ENCODE peak calls at places on chromosomes 1 and 21, in nine cellular contexts. S is heart left ventricle, W is kidney, K is dorsolateral prefrontal cortex, P is A673, Z is heart right ventricle, G is cardiac muscle cell, I is HCT116, O is ascending aorta. D is an unnamed sample.

GRCh38 chr1:114026797-114027196 is 47.5 kb downstream of the OLFML3 start:
- DNase-seq in S (no peak), W (no peak), K (no peak), P (no peak), Z (no peak), G (no peak), I (no peak), O (no peak), D (no peak)

GRCh38 chr1:45009956-45010854 is 919 bp downstream of the HECTD3 start:
- DNase-seq in S (no peak), W (no peak), K (no peak), P (no peak), Z (no peak), G (no peak), I (no peak), O (no peak), D (peak; percentile 50)

GRCh38 chr21:15227919-15228318 is 163.1 kb upstream of the NRIP1 start:
- DNase-seq in S (no peak), W (no peak), K (no peak), P (no peak), Z (no peak), G (no peak), I (no peak), O (no peak), D (no peak)

GRCh38 chr1:8094481-8095241 is 68.6 kb upstream of the ERRFI1 start:
- DNase-seq in S (no peak), W (no peak), K (no peak), P (no peak), Z (no peak), G (peak; percentile 74), I (no peak), O (no peak), D (no peak)

GRCh38 chr1:156600733-156601121 is 552 bp downstream of the GPATCH4 start:
- DNase-seq in S (no peak), W (no peak), K (no peak), P (no peak), Z (no peak), G (peak; percentile 35), I (no peak), O (no peak), D (no peak)

GRCh38 chr21:14797543-14797942 is 251.4 kb upstream of the SAMSN1 start:
- DNase-seq in S (no peak), W (no peak), K (no peak), P (no peak), Z (no peak), G (no peak), I (no peak), O (no peak), D (no peak)

GRCh38 chr21:25215698-25216384 is 391.4 kb downstream of the MRPL39 start:
- DNase-seq in S (no peak), W (no peak), K (no peak), P (no peak), Z (no peak), G (no peak), I (no peak), O (no peak), D (no peak)

GRCh38 chr1:114107474-114108175 is 46.0 kb downstream of the SYT6 start:
- DNase-seq in S (no peak), W (no peak), K (no peak), P (no peak), Z (no peak), G (no peak), I (no peak), O (no peak), D (no peak)

DNA sequence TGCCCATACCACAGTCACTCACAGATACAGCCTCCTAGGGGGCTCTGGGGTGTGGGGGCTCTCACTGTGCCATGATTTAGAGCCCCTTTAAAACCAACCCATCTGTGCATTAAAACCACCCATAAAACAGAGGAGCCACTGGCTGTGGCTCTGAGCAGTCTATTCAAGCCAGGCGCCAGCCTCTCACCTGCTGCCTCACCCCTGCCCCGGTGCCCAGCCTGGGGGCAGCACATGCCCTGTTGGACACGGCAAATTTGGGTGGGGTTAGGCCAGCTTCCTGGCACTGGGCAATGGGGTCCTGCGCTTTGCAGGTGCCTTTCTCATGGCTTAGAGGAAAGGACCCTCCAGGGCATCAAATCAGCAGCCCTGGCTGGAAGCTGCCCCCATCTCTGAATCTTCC is 73.1 kb downstream of the CASZ1 start:
- DNase-seq in S (no peak), W (peak; percentile 54), K (no peak), P (no peak), Z (no peak), G (no peak), I (no peak), O (no peak), D (no peak)
- H3K27ac ChIP-seq in S (peak overlapping the region; percentile 100), W (no peak overlapping the region), K (no peak overlapping the region), P (no peak overlapping the region), Z (peak overlapping the region; percentile 56), G (peak overlapping the region; percentile 99), I (no peak overlapping the region), O (no peak overlapping the region), D (peak overlapping the region; percentile 48)

GRCh38 chr21:46234436-46234950 is 5.9 kb upstream of the LSS start:
- DNase-seq in S (peak; percentile 32), W (no peak), K (no peak), P (no peak), Z (no peak), G (no peak), I (no peak), O (no peak), D (no peak)

GRCh38 chr21:46239817-46240325 is 11.3 kb upstream of the LSS start:
- DNase-seq in S (no peak), W (no peak), K (no peak), P (no peak), Z (no peak), G (no peak), I (no peak), O (no peak), D (no peak)

GRCh38 chr21:46243325-46243724 is 14.8 kb upstream of the LSS start:
- DNase-seq in S (peak; percentile 17), W (no peak), K (no peak), P (no peak), Z (no peak), G (no peak), I (no peak), O (no peak), D (no peak)

DNA sequence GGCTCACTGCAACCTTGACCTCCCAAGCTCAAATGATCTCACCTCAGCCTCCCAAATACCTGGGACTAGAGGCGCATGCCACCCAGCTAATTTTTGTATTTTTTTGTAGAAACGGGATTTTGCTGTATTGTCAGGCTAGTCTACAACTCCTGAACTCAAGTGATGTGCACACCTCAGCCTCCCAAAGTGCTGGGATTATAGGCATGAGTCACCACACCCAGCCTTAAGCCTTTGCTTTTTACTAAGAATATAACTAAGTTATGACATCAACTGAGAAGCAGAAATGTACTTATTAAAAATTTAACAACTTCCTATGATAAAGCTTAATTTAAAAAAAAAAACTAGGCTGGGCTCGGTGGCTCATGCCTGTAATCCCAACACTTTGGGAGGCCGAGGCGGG is 8.9 kb upstream of the LSS start:
- DNase-seq in S (no peak), W (no peak), K (no peak), P (no peak), Z (no peak), G (no peak), I (no peak), O (no peak), D (no peak)
- TF ChIP-seq CTCF in S (no peak), W (no peak), K (no peak), P (no peak), Z (no peak), G (no peak), I (no peak), O (no peak), D (no peak)

DNA sequence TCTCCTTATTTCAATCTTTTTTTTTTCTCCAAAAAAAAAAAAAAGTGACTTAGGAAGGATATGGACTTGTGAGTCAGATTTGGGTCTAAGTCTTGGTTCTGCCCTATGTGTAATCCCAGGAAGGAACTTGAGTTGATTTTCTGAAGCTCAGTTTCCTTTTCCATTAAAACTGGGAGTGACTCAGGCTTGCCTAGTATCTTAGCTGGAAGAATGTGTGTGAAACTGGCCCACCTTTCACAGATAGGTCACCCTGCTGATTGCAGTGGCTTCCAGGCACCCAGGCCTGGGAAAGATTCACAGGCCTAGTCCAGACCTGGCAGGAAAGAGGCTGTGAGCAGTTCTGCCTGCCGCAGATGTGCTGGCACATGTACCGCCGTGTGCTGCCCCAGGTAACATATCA is 218.3 kb upstream of the HOOK1 start:
- DNase-seq in S (no peak), W (peak; percentile 79), K (no peak), P (no peak), Z (peak; percentile 33), G (peak; percentile 61), I (no peak), O (no peak), D (no peak)
- H3K27ac ChIP-seq in S (no peak overlapping the region), W (no peak overlapping the region), K (no peak overlapping the region), P (no peak overlapping the region), Z (peak overlapping the region; percentile 51), G (no peak overlapping the region), I (no peak overlapping the region), O (peak overlapping the region; percentile 59), D (no peak overlapping the region)

GRCh38 chr1:17916702-17917101 is 161.6 kb downstream of the ACTL8 start:
- DNase-seq in S (no peak), W (no peak), K (no peak), P (no peak), Z (no peak), G (no peak), I (no peak), O (no peak), D (no peak)

GRCh38 chr1:17920881-17921635 is 165.9 kb downstream of the ACTL8 start:
- DNase-seq in S (no peak), W (no peak), K (no peak), P (no peak), Z (no peak), G (no peak), I (no peak), O (no peak), D (no peak)

GRCh38 chr1:17923684-17924083 is 168.6 kb downstream of the ACTL8 start:
- DNase-seq in S (no peak), W (peak; percentile 6), K (peak; percentile 46), P (no peak), Z (no peak), G (no peak), I (no peak), O (no peak), D (no peak)

GRCh38 chr1:17922833-17923232 is 167.7 kb downstream of the ACTL8 start:
- DNase-seq in S (no peak), W (peak; percentile 21), K (peak; percentile 49), P (peak; percentile 59), Z (peak; percentile 27), G (peak; percentile 55), I (peak; percentile 24), O (no peak), D (no peak)

DNA sequence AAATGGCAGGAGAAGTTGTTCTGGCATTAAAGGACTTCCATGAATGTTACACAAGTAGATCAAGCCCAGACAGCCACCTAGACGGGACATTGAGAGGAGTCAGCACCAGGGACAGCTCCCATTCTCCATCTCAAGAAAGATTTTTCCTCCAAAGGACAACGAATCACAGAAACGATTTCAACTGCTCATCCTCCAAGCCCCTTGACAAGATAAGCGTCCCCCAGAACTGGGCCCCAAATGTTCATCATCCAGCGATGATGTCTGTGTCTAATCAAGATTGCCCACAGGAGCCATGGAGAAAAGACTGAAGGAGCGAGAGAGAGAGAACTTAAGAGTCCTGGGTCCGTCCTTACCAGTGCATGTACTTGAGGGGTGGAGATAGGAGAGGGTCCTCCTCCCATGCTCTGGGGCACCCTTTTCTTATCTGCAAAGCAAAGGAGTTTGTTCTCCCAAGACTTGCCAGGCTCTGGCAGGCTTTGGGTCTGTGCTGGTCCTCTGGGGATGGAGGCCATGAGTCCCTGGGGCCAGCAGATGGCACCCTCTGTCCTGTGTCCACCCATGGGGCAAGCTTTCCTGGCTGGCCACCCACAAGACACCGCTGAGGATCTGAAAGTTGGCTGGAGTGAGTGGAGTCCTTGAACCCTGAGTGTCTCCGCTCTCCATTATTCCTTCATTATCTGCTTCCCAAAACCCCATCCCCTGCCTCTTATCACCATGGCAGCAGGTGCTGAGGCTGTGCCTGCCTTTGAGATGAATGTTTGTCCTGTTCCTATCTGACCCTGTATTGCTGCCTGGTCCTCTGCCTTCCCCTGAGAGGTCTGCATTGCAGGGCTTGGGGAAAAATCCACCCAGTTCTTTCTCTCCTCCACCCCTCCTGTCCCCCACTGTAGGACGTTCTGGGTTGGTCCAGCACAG is 164.6 kb downstream of the ACTL8 start:
- DNase-seq in S (no peak), W (no peak), K (peak; percentile 58), P (peak; percentile 51), Z (no peak), G (peak; percentile 70), I (peak; percentile 19), O (no peak), D (no peak)
- TF ChIP-seq CTCF in S (no peak), W (no peak), K (peak; percentile 49), P (peak; percentile 41), Z (peak; percentile 16), G (peak; percentile 24), I (peak; percentile 41), O (no peak), D (no peak)